ENCODE peak calls at places on chromosomes 11 and 22, in six cellular contexts. C is transverse colon, G is tibial nerve, J is Calu3, H is HFF-Myc, T is H9. E is an unnamed sample.

GRCh38 chr11:12854829-12855228 is 154.3 kb upstream of the RASSF10 start:
- DNase-seq in C (peak), G (no peak), J (peak), H (no peak), T (no peak), E (no peak)

GRCh38 chr11:79348976-79349682 is 91.7 kb downstream of the TENM4 start:
- DNase-seq in C (no peak), G (no peak), J (no peak), H (no peak), T (no peak), E (no peak)

GRCh38 chr11:77081381-77081851 is 14.6 kb downstream of the CAPN5 start:
- DNase-seq in C (peak), G (no peak), J (no peak), H (no peak), T (no peak), E (no peak)

GRCh38 chr11:80473562-80473961 is 1032.7 kb upstream of the TENM4 start:
- DNase-seq in C (no peak), G (no peak), J (no peak), H (no peak), T (no peak), E (no peak)

GRCh38 chr22:39384750-39385480 is 14.7 kb upstream of the TAB1 start:
- DNase-seq in C (no peak), G (no peak), J (peak), H (no peak), T (peak), E (peak)

GRCh38 chr11:7564803-7565202 is 51.0 kb downstream of the PPFIBP2 start:
- DNase-seq in C (no peak), G (no peak), J (no peak), H (no peak), T (no peak), E (no peak)

GRCh38 chr22:47177334-47177815 is 414.9 kb downstream of the TBC1D22A start:
- DNase-seq in C (peak), G (no peak), J (no peak), H (no peak), T (peak), E (no peak)

GRCh38 chr22:29348956-29349355 is 33.5 kb upstream of the RASL10A start:
- DNase-seq in C (no peak), G (no peak), J (no peak), H (no peak), T (no peak), E (no peak)

GRCh38 chr11:115912484-115912945 is 408.3 kb upstream of the CADM1 start:
- DNase-seq in C (no peak), G (no peak), J (no peak), H (no peak), T (peak), E (peak)

GRCh38 chr11:26571861-26572654 is at the start of gene MUC15:
- DNase-seq in C (no peak), G (no peak), J (no peak), H (no peak), T (no peak), E (no peak)

GRCh38 chr11:77400775-77401469 is 73.0 kb downstream of the PAK1 start:
- DNase-seq in C (no peak), G (no peak), J (no peak), H (no peak), T (no peak), E (no peak)

GRCh38 chr22:18978506-18978905 is 42.4 kb upstream of the PRODH start:
- DNase-seq in C (no peak), G (no peak), J (no peak), H (no peak), T (no peak), E (no peak)

GRCh38 chr11:17864478-17864941 is 129.9 kb downstream of the KCNC1 start:
- DNase-seq in C (peak), G (no peak), J (peak), H (no peak), T (peak), E (peak)

GRCh38 chr11:110859998-110860397 is 147.8 kb upstream of the ARHGAP20 start:
- DNase-seq in C (peak), G (no peak), J (no peak), H (no peak), T (no peak), E (no peak)

GRCh38 chr11:121237686-121238658 is 54.6 kb upstream of the SC5D start:
- DNase-seq in C (no peak), G (no peak), J (no peak), H (no peak), T (no peak), E (no peak)

GRCh38 chr11:110147965-110148709 is 54.9 kb downstream of the ZC3H12C start:
- DNase-seq in C (no peak), G (no peak), J (no peak), H (no peak), T (no peak), E (no peak)

GRCh38 chr22:34993548-34993947 is 72.4 kb upstream of the ISX start:
- DNase-seq in C (no peak), G (no peak), J (no peak), H (no peak), T (no peak), E (no peak)

GRCh38 chr22:19292262-19293230 is 1.0 kb upstream of the CLTCL1 start:
- DNase-seq in C (peak), G (peak), J (no peak), H (no peak), T (peak), E (no peak)

GRCh38 chr11:44618561-44619425 is 53.3 kb downstream of the CD82 start:
- DNase-seq in C (peak), G (no peak), J (no peak), H (no peak), T (peak), E (no peak)

GRCh38 chr11:116500833-116501622 is 271.8 kb downstream of the BUD13 start:
- DNase-seq in C (no peak), G (no peak), J (no peak), H (no peak), T (peak), E (no peak)

GRCh38 chr11:35826949-35827348 is 116.9 kb upstream of the LDLRAD3 start:
- DNase-seq in C (no peak), G (no peak), J (no peak), H (no peak), T (no peak), E (no peak)

GRCh38 chr11:11501546-11502274 is 120.1 kb downstream of the GALNT18 start:
- DNase-seq in C (peak), G (no peak), J (peak), H (no peak), T (no peak), E (no peak)

GRCh38 chr11:278001-278951 is at the start of gene NLRP6:
- DNase-seq in C (no peak), G (no peak), J (no peak), H (no peak), T (no peak), E (no peak)

GRCh38 chr11:34904421-34904950 is 11.7 kb downstream of the APIP start:
- DNase-seq in C (no peak), G (no peak), J (peak), H (no peak), T (no peak), E (no peak)

GRCh38 chr11:134332189-134332631 is 422 bp downstream of the GLB1L2 start:
- DNase-seq in C (peak), G (no peak), J (peak), H (no peak), T (peak), E (peak)

GRCh38 chr22:45868586-45869443 is 108.1 kb downstream of the WNT7B start:
- DNase-seq in C (no peak), G (no peak), J (no peak), H (no peak), T (no peak), E (no peak)

GRCh38 chr22:38462960-38463784 is 4.7 kb upstream of the KDELR3 start:
- DNase-seq in C (no peak), G (no peak), J (no peak), H (no peak), T (peak), E (peak)

GRCh38 chr11:132033051-132033450 is 662.6 kb downstream of the NTM start:
- DNase-seq in C (no peak), G (no peak), J (no peak), H (no peak), T (no peak), E (no peak)

GRCh38 chr22:45083659-45084305 is 74.0 kb upstream of the PHF21B start:
- DNase-seq in C (no peak), G (no peak), J (no peak), H (peak), T (no peak), E (no peak)

GRCh38 chr11:84800755-84801346 is 826.3 kb downstream of the DLG2 start:
- DNase-seq in C (no peak), G (no peak), J (peak), H (peak), T (no peak), E (peak)
- TF ChIP-seq CTCF in C (no peak), G (no peak), J (no peak), H (peak), T (peak), E (peak)

GRCh38 chr22:36771376-36772063 is 4.4 kb downstream of the IFT27 start:
- DNase-seq in C (no peak), G (no peak), J (no peak), H (no peak), T (no peak), E (no peak)

GRCh38 chr22:36775589-36775965 is 342 bp downstream of the IFT27 start:
- DNase-seq in C (peak), G (no peak), J (peak), H (no peak), T (no peak), E (peak)

GRCh38 chr22:36775966-36776669 is at the start of gene IFT27:
- DNase-seq in C (peak), G (peak), J (peak), H (peak), T (peak), E (peak)

GRCh38 chr22:36772451-36772850 is 3.5 kb downstream of the IFT27 start:
- DNase-seq in C (no peak), G (no peak), J (no peak), H (no peak), T (no peak), E (no peak)

DNA sequence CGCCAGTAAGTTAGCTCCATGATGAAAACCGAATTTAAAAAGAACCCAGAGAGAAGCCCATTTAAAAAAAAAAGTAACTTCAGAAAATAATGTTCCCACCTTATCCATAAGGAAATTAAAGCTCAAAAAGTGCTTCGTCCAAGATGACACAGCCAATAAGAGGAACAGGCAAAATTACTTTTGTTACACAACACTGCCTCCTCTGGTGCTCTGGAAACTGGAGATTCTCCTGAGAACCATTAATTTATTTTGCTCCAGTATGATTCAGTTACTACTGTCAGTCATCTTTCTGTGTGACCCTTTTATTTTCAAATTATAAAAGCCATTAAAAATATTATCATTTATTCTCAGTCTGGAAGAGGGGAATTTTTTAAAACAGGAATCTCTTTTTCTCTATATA is 2.0 kb downstream of the IFT27 start:
- DNase-seq in C (no peak), G (no peak), J (no peak), H (no peak), T (no peak), E (no peak)
- TF ChIP-seq CTCF in C (peak), G (no peak), J (no peak), H (peak), T (peak), E (peak)

DNA sequence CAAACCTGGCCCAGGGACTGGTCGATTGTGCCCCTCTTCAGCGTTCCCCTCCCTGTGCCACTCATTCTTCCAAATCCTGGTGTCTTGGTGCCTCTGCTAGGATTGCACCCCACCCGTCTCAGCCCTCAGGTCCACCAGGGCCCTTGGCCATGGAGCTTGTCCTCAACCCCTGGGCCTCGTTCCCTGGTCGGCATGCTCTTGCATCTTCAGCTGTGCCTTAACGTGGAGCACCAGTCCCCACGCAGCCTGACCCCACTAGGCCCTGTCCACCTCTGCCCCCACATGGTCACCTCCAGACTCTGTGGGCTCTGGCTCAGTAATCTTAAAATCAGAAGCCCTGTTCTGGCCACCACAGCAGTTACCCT is 61.1 kb downstream of the OSBP2 start:
- DNase-seq in C (no peak), G (no peak), J (no peak), H (no peak), T (no peak), E (no peak)
- TF ChIP-seq CTCF in C (no peak), G (no peak), J (no peak), H (no peak), T (peak), E (no peak)

DNA sequence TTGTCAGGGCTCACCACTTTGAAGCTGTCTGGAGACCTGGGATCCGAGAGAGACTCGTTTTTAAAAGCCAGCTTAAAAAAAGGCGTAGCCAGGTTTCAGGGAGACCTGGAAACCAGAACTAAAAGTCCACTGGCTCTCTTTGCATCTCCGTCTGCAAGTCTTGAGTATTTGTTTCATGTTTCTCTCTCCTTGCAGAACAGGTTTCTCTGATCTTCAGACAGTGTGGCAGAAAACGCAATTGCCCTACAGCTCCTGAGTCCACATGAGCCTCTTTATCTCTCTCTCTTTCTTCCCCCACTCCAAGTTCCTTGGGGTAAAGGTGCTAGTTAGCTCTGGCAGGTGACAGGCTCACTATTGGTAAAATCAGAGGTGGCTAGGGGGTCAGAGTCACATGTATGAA is 67.0 kb upstream of the AMPD3 start:
- DNase-seq in C (no peak), G (no peak), J (no peak), H (no peak), T (no peak), E (no peak)
- TF ChIP-seq CTCF in C (no peak), G (no peak), J (no peak), H (no peak), T (no peak), E (no peak)

GRCh38 chr22:17867160-17867785 is 93.0 kb upstream of the BID start:
- DNase-seq in C (peak), G (no peak), J (no peak), H (no peak), T (no peak), E (no peak)
- TF ChIP-seq CTCF in C (peak), G (no peak), J (no peak), H (no peak), T (no peak), E (no peak)

GRCh38 chr22:30445438-30445936 is 19.9 kb downstream of the MTFP1 start:
- DNase-seq in C (no peak), G (no peak), J (no peak), H (no peak), T (no peak), E (no peak)
- TF ChIP-seq CTCF in C (no peak), G (no peak), J (peak), H (no peak), T (peak), E (peak)

GRCh38 chr11:74031310-74031676 is 22.4 kb upstream of the UCP3 start:
- DNase-seq in C (no peak), G (no peak), J (no peak), H (no peak), T (no peak), E (no peak)

GRCh38 chr11:74030668-74031309 is 21.9 kb upstream of the UCP3 start:
- DNase-seq in C (no peak), G (no peak), J (no peak), H (no peak), T (no peak), E (no peak)

GRCh38 chr11:74035264-74035663 is 26.4 kb upstream of the UCP3 start:
- DNase-seq in C (no peak), G (no peak), J (no peak), H (no peak), T (no peak), E (no peak)

GRCh38 chr11:74037309-74037708 is 28.4 kb upstream of the UCP3 start:
- DNase-seq in C (no peak), G (no peak), J (peak), H (no peak), T (no peak), E (no peak)

GRCh38 chr11:74033046-74033445 is 24.2 kb upstream of the UCP3 start:
- DNase-seq in C (no peak), G (no peak), J (no peak), H (no peak), T (no peak), E (no peak)
- TF ChIP-seq CTCF in C (no peak), G (no peak), J (no peak), H (no peak), T (peak), E (no peak)

GRCh38 chr11:113389288-113389687 is 1.7 kb downstream of the ANKK1 start:
- DNase-seq in C (no peak), G (no peak), J (no peak), H (no peak), T (no peak), E (no peak)

GRCh38 chr11:113386866-113387265 is 713 bp upstream of the ANKK1 start:
- DNase-seq in C (no peak), G (no peak), J (no peak), H (no peak), T (no peak), E (no peak)

GRCh38 chr11:113384551-113384950 is 3.0 kb upstream of the ANKK1 start:
- DNase-seq in C (no peak), G (no peak), J (no peak), H (peak), T (peak), E (peak)

GRCh38 chr11:113385749-113386148 is 1.8 kb upstream of the ANKK1 start:
- DNase-seq in C (no peak), G (no peak), J (no peak), H (no peak), T (no peak), E (no peak)

GRCh38 chr11:113387605-113388211 is at the start of gene ANKK1:
- DNase-seq in C (peak), G (no peak), J (peak), H (no peak), T (peak), E (peak)
- TF ChIP-seq CTCF in C (peak), G (no peak), J (no peak), H (peak), T (peak), E (no peak)

DNA sequence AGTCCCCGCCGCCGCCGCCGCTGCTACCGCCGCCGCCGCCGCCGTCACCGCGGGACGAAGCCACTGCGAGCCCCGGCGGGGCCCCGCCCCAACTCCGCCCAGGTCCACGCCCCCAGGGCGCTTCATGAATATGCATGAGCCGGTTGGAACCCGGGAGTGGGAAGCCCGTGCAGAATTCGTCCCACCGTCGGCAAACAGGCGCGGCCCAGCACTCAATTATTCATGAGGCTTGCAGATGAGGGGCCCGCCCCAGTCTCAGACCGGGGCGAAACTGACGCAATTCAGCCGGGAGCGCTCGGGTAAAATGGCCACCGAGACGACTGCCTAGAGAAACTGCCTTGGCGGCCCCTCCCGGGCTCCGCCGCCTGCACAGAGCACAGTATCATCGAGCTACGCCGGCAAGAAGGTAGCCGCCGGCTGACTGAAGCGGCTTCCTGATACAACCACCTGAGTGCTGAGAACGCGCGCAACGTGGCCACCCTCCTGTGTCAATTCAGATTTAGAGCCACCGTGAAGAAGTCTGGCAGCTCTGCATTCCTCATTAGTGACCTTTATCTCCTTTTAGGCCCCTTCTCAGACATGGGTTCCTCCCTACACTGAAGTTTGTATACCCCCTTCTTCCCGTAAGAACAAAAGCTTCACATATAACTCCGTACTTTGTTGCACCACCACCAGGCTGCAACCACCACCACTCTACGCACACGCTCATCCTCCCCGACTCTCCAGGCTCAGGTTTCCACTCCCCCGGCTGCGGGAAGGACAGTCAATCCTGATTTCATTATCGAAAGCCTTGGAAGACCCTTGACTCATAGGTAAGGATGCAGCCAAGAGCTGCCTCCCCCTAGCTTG is at the start of gene TNKS1BP1:
- DNase-seq in C (peak), G (peak), J (peak), H (peak), T (peak), E (peak)
- TF ChIP-seq CTCF in C (no peak), G (no peak), J (no peak), H (no peak), T (no peak), E (no peak)

E was measured in endothelial cell.